ENCODE peak calls at places on chromosome 4, in four cellular contexts. One of them, this sample, is unnamed.

GRCh38 chr4:7597281-7597680 is 162.6 kb upstream of the PSAPL1 start:
- DNase-seq in KG1: no peak
- DNase-seq in adipocyte: no peak
- DNase-seq in AG08396: no peak
- DNase-seq in this sample: no peak

GRCh38 chr4:39808231-39808749 is 110.4 kb downstream of the UBE2K start:
- DNase-seq in KG1: no peak
- DNase-seq in adipocyte: no peak
- DNase-seq in AG08396: no peak
- DNase-seq in this sample: no peak

GRCh38 chr4:57109847-57110634 is at the start of gene IGFBP7:
- DNase-seq in KG1: peak
- DNase-seq in adipocyte: peak
- DNase-seq in AG08396: peak
- DNase-seq in this sample: peak

GRCh38 chr4:148286043-148286442 is 156.2 kb downstream of the NR3C2 start:
- DNase-seq in KG1: no peak
- DNase-seq in adipocyte: no peak
- DNase-seq in AG08396: no peak
- DNase-seq in this sample: no peak

GRCh38 chr4:8832130-8832930 is 39.3 kb downstream of the HMX1 start:
- DNase-seq in KG1: no peak
- DNase-seq in adipocyte: no peak
- DNase-seq in AG08396: no peak
- DNase-seq in this sample: peak

GRCh38 chr4:7366180-7366957 is 68.4 kb downstream of the PSAPL1 start:
- DNase-seq in KG1: no peak
- DNase-seq in adipocyte: no peak
- DNase-seq in AG08396: no peak
- DNase-seq in this sample: no peak

GRCh38 chr4:67712000-67712625 is 11.2 kb upstream of the UBA6 start:
- DNase-seq in KG1: no peak
- DNase-seq in adipocyte: no peak
- DNase-seq in AG08396: no peak
- DNase-seq in this sample: no peak

GRCh38 chr4:87239821-87240220 is 19.4 kb upstream of the KLHL8 start:
- DNase-seq in KG1: no peak
- DNase-seq in adipocyte: no peak
- DNase-seq in AG08396: no peak
- DNase-seq in this sample: no peak

GRCh38 chr4:138741366-138741765 is 274.2 kb upstream of the NOCT start:
- DNase-seq in KG1: no peak
- DNase-seq in adipocyte: no peak
- DNase-seq in AG08396: no peak
- DNase-seq in this sample: no peak

GRCh38 chr4:176320976-176321361 is 1.2 kb downstream of the SPCS3 start:
- DNase-seq in KG1: no peak
- DNase-seq in adipocyte: peak
- DNase-seq in AG08396: peak
- DNase-seq in this sample: no peak

GRCh38 chr4:3867403-3868100 is 101.4 kb downstream of the ADRA2C start:
- DNase-seq in KG1: no peak
- DNase-seq in adipocyte: no peak
- DNase-seq in AG08396: no peak
- DNase-seq in this sample: no peak

GRCh38 chr4:102639602-102640001 is 121.2 kb downstream of the MANBA start:
- DNase-seq in KG1: no peak
- DNase-seq in adipocyte: no peak
- DNase-seq in AG08396: no peak
- DNase-seq in this sample: no peak

GRCh38 chr4:16066586-16067128 is 17.2 kb downstream of the PROM1 start:
- DNase-seq in KG1: no peak
- DNase-seq in adipocyte: no peak
- DNase-seq in AG08396: no peak
- DNase-seq in this sample: no peak

GRCh38 chr4:109978704-109979103 is 66.0 kb downstream of the EGF start:
- DNase-seq in KG1: no peak
- DNase-seq in adipocyte: no peak
- DNase-seq in AG08396: no peak
- DNase-seq in this sample: no peak

GRCh38 chr4:133081246-133081645 is 67.8 kb upstream of the PCDH10 start:
- DNase-seq in KG1: no peak
- DNase-seq in adipocyte: peak
- DNase-seq in AG08396: no peak
- DNase-seq in this sample: peak

GRCh38 chr4:53113433-53114215 is 251.5 kb downstream of the RASL11B start:
- DNase-seq in KG1: no peak
- DNase-seq in adipocyte: no peak
- DNase-seq in AG08396: no peak
- DNase-seq in this sample: peak

GRCh38 chr4:106351016-106351415 is 17.6 kb downstream of the GIMD1 start:
- DNase-seq in KG1: no peak
- DNase-seq in adipocyte: no peak
- DNase-seq in AG08396: no peak
- DNase-seq in this sample: no peak

GRCh38 chr4:82630079-82630478 is 68.3 kb upstream of the TMEM150C start:
- DNase-seq in KG1: no peak
- DNase-seq in adipocyte: no peak
- DNase-seq in AG08396: no peak
- DNase-seq in this sample: no peak

GRCh38 chr4:29581469-29581868 is 1138.7 kb upstream of the PCDH7 start:
- DNase-seq in KG1: no peak
- DNase-seq in adipocyte: peak
- DNase-seq in AG08396: no peak
- DNase-seq in this sample: no peak

GRCh38 chr4:14070289-14070880 is 442.9 kb upstream of the BOD1L1 start:
- DNase-seq in KG1: no peak
- DNase-seq in adipocyte: no peak
- DNase-seq in AG08396: no peak
- DNase-seq in this sample: no peak